ENCODE peak calls at places on chromosomes 12 and 14, in four cellular contexts. One of them, this sample, is unnamed.

GRCh38 chr12:3313066-3313465 is 177.9 kb upstream of the PRMT8 start:
- DNase-seq in fibroblast of pulmonary artery: no peak
- DNase-seq in A549: no peak
- DNase-seq in HFF-Myc: no peak
- DNase-seq in this sample: peak; percentile 45

GRCh38 chr12:128316981-128317526 is 50.1 kb downstream of the TMEM132C start:
- DNase-seq in HFF-Myc: no peak
- DNase-seq in fibroblast of pulmonary artery: peak; percentile 11
- DNase-seq in A549: no peak
- DNase-seq in this sample: peak; percentile 0

GRCh38 chr14:102278631-102278935 is 26.4 kb downstream of the MOK start:
- DNase-seq in A549: no peak
- DNase-seq in HFF-Myc: no peak
- DNase-seq in fibroblast of pulmonary artery: no peak
- DNase-seq in this sample: no peak

GRCh38 chr12:71840226-71840847 is 778 bp downstream of the TBC1D15 start:
- DNase-seq in A549: peak; percentile 39
- DNase-seq in fibroblast of pulmonary artery: peak; percentile 82
- DNase-seq in HFF-Myc: peak; percentile 25
- DNase-seq in this sample: peak; percentile 77

GRCh38 chr12:12999959-13000615 is at the start of gene HEBP1:
- DNase-seq in fibroblast of pulmonary artery: peak; percentile 91
- DNase-seq in HFF-Myc: peak; percentile 58
- DNase-seq in A549: peak; percentile 92
- DNase-seq in this sample: peak; percentile 93

GRCh38 chr14:22905627-22906026 is 13.3 kb downstream of the RBM23 start:
- DNase-seq in HFF-Myc: no peak
- DNase-seq in fibroblast of pulmonary artery: no peak
- DNase-seq in A549: no peak
- DNase-seq in this sample: no peak

GRCh38 chr14:68652433-68652690 is 140.5 kb downstream of the ZFP36L1 start:
- DNase-seq in fibroblast of pulmonary artery: no peak
- DNase-seq in HFF-Myc: no peak
- DNase-seq in A549: no peak
- DNase-seq in this sample: no peak

GRCh38 chr14:74035556-74035955 is 16.4 kb downstream of the BBOF1 start:
- DNase-seq in A549: no peak
- DNase-seq in HFF-Myc: no peak
- DNase-seq in fibroblast of pulmonary artery: peak; percentile 30
- DNase-seq in this sample: peak; percentile 59

GRCh38 chr12:107093547-107094448 is at the start of gene CRY1:
- DNase-seq in fibroblast of pulmonary artery: peak; percentile 96
- DNase-seq in HFF-Myc: peak; percentile 78
- DNase-seq in A549: peak; percentile 98
- DNase-seq in this sample: peak; percentile 97

GRCh38 chr14:103091041-103091882 is 3.3 kb upstream of the EXOC3L4 start:
- DNase-seq in fibroblast of pulmonary artery: peak; percentile 27
- DNase-seq in HFF-Myc: no peak
- DNase-seq in A549: no peak
- DNase-seq in this sample: peak; percentile 53

GRCh38 chr12:95805864-95806669 is 15.5 kb upstream of the NTN4 start:
- DNase-seq in A549: peak; percentile 100
- DNase-seq in HFF-Myc: peak; percentile 76
- DNase-seq in fibroblast of pulmonary artery: peak; percentile 88
- DNase-seq in this sample: peak; percentile 90

GRCh38 chr14:56579345-56580316 is at the start of gene TMEM260:
- DNase-seq in fibroblast of pulmonary artery: peak; percentile 90
- DNase-seq in A549: peak; percentile 89
- DNase-seq in HFF-Myc: peak; percentile 73
- DNase-seq in this sample: peak; percentile 93

GRCh38 chr12:2691001-2691339 is 103.8 kb upstream of the FKBP4 start:
- DNase-seq in fibroblast of pulmonary artery: peak; percentile 18
- DNase-seq in HFF-Myc: no peak
- DNase-seq in A549: peak; percentile 14
- DNase-seq in this sample: peak; percentile 31

GRCh38 chr12:100229036-100229635 is 28.5 kb downstream of the ACTR6 start:
- DNase-seq in A549: peak; percentile 60
- DNase-seq in fibroblast of pulmonary artery: peak; percentile 29
- DNase-seq in HFF-Myc: peak; percentile 2
- DNase-seq in this sample: peak; percentile 30

GRCh38 chr12:93060666-93061413 is 131.7 kb upstream of the EEA1 start:
- DNase-seq in HFF-Myc: peak; percentile 42
- DNase-seq in fibroblast of pulmonary artery: peak; percentile 59
- DNase-seq in A549: no peak
- DNase-seq in this sample: peak; percentile 90
- H3K4me3 ChIP-seq in HFF-Myc: no peak overlapping the region
- H3K4me3 ChIP-seq in fibroblast of pulmonary artery: no peak overlapping the region
- H3K4me3 ChIP-seq in A549: no peak overlapping the region
- H3K4me3 ChIP-seq in this sample: peak overlapping the region; percentile 11

DNA sequence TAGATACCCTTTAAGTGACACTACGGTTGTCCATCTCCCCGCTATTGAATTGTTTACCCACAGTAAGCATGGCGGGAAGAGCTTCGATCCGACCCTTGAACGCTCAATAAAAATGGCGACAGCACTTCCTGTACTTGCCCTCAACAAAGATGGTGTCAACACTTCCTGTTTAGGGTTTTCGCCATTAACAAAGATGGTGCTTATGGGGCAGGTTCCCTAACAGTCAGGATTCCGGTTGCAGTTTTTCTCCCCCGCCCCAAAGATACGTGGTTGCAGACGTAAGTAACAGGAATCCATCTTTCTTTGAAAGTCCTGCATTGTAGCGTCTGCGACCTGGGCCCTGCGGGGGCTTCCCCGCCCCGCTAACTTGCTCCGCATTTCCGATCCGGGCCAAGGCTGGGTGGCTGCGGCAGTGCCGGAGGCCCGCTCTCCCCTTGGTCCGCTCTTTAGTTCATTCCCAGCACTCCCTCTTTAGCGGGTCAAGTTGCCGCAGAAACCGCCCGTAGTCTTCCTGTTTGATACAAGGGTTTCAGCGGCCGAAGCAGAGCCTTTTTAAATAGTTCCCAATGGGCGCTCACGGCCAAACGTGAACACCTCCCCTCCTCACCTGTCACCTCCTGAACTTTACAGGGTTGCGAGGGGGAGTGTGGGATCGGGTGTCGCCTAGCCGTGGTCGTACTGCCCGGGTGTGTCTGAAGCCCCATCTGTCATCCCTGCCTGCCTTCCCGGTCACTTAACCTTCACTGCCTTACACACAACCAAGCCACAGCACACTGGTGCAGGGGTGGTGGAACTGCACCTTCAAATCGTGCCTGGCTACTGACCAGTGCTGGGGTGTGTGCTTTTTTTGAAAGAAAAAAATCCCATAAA is at the start of gene CRADD:
- DNase-seq in HFF-Myc: peak; percentile 97
- DNase-seq in fibroblast of pulmonary artery: peak; percentile 99
- DNase-seq in A549: peak; percentile 99
- DNase-seq in this sample: peak; percentile 99
- TF ChIP-seq CTCF in HFF-Myc: no peak
- TF ChIP-seq CTCF in fibroblast of pulmonary artery: no peak
- TF ChIP-seq CTCF in A549: no peak
- TF ChIP-seq CTCF in this sample: no peak

DNA sequence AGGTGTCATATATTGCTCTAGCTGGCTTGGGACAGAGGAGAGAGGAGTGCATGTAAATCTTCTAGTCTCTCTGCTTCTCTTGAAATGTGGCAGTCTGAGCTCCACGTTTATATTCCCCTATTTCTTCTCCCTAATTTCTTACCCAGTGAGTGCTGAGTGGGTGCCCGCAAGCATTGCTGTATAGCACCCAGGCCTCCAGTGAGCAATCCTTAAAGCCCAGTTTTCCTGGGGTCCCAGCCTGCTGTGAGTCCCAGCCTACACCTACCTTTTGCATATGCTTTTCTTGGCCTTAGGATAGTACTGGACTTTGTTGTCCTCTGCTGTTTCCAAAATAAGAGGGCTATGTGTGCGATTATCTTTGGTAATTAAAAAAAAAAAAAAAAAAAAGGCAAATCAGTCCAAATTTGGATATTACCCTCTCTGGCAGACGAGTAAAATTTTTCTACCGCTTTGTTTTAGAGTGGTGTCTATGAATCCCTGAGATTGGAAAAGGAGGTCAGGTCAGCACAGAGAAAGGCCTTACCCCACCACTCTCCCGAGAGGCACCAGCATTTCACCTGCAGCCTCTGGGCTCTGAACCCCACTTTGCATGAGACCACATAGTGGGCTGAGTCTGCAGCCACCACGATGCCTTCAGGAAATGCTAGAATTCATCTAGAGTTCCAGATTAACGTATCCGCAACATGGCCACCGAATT is 1.1 kb downstream of the MGST1 start:
- DNase-seq in fibroblast of pulmonary artery: peak; percentile 46
- DNase-seq in HFF-Myc: no peak
- DNase-seq in A549: peak; percentile 39
- DNase-seq in this sample: peak; percentile 33
- H3K4me3 ChIP-seq in fibroblast of pulmonary artery: peak overlapping the region; percentile 69
- H3K4me3 ChIP-seq in HFF-Myc: peak overlapping the region; percentile 59
- H3K4me3 ChIP-seq in A549: peak overlapping the region; percentile 76
- H3K4me3 ChIP-seq in this sample: peak overlapping the region; percentile 77

GRCh38 chr12:57474862-57475261 is 4.8 kb downstream of the ARHGAP9 start:
- DNase-seq in A549: no peak
- DNase-seq in HFF-Myc: no peak
- DNase-seq in fibroblast of pulmonary artery: no peak
- DNase-seq in this sample: no peak

GRCh38 chr12:57475271-57476161 is 4.2 kb downstream of the ARHGAP9 start:
- DNase-seq in HFF-Myc: no peak
- DNase-seq in A549: no peak
- DNase-seq in fibroblast of pulmonary artery: no peak
- DNase-seq in this sample: peak; percentile 52

GRCh38 chr12:57476993-57477709 is 2.5 kb downstream of the ARHGAP9 start:
- DNase-seq in fibroblast of pulmonary artery: no peak
- DNase-seq in HFF-Myc: no peak
- DNase-seq in A549: no peak
- DNase-seq in this sample: no peak

GRCh38 chr12:57477710-57478681 is 1.7 kb downstream of the ARHGAP9 start:
- DNase-seq in fibroblast of pulmonary artery: peak; percentile 82
- DNase-seq in A549: no peak
- DNase-seq in HFF-Myc: no peak
- DNase-seq in this sample: peak; percentile 31

DNA sequence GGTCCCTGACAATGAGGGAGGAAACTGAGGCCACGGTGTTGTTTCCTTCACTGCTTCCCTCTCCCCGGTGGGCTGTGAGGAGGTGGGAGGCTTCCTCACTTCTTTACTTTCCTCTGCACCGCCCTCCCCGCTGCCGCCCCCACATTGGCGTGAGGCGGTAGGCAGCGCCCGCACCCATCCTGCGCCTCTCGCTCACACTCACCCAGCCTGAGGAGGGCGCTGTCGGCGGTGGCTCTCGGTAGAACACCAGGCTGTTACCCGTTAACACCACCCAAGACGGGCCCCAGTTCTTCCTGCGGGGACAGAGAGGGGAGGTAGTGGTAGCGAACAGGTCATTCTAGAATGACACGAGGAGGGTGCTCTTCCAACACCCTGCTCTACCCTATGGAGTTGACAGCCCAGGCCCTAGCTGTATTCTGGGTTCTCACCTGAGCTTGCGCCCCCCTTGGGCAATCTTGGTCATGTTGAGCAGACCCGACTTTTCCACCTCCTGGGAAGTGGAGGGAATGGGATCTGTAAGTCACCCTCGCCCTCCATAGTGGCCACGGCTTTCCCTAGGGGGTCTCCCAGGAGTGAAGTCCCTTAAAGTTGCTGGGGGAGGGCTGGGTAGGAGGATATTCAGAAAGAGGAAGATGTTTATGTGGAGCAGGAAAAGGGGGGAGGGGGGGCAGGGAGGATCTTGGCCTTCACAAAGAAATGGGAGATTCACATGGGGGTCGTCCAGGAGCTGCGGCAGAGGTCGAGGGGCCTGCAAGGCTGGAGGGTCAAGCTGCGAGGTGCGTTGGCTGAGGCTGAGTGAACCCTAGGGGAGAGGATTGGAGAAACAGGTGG is 3.3 kb downstream of the ARHGAP9 start:
- DNase-seq in fibroblast of pulmonary artery: no peak
- DNase-seq in A549: no peak
- DNase-seq in HFF-Myc: no peak
- DNase-seq in this sample: no peak
- TF ChIP-seq CTCF in fibroblast of pulmonary artery: no peak
- TF ChIP-seq CTCF in A549: no peak
- TF ChIP-seq CTCF in HFF-Myc: peak; percentile 27
- TF ChIP-seq CTCF in this sample: peak; percentile 30

GRCh38 chr14:91946313-91947195 is 940 bp downstream of the FBLN5 start:
- DNase-seq in HFF-Myc: no peak
- DNase-seq in fibroblast of pulmonary artery: peak; percentile 47
- DNase-seq in A549: no peak
- DNase-seq in this sample: peak; percentile 71

GRCh38 chr14:91942128-91942527 is 5.4 kb downstream of the FBLN5 start:
- DNase-seq in fibroblast of pulmonary artery: no peak
- DNase-seq in HFF-Myc: no peak
- DNase-seq in A549: no peak
- DNase-seq in this sample: no peak

GRCh38 chr14:91947196-91948184 is at the start of gene FBLN5:
- DNase-seq in A549: peak; percentile 17
- DNase-seq in HFF-Myc: peak; percentile 73
- DNase-seq in fibroblast of pulmonary artery: peak; percentile 76
- DNase-seq in this sample: peak; percentile 88

GRCh38 chr14:91942946-91943345 is 4.5 kb downstream of the FBLN5 start:
- DNase-seq in A549: no peak
- DNase-seq in fibroblast of pulmonary artery: no peak
- DNase-seq in HFF-Myc: no peak
- DNase-seq in this sample: no peak

GRCh38 chr14:91945776-91946305 is 1.7 kb downstream of the FBLN5 start:
- DNase-seq in A549: no peak
- DNase-seq in HFF-Myc: no peak
- DNase-seq in fibroblast of pulmonary artery: no peak
- DNase-seq in this sample: no peak
- H3K4me3 ChIP-seq in A549: no peak overlapping the region
- H3K4me3 ChIP-seq in HFF-Myc: peak overlapping the region; percentile 61
- H3K4me3 ChIP-seq in fibroblast of pulmonary artery: peak overlapping the region; percentile 62
- H3K4me3 ChIP-seq in this sample: peak overlapping the region; percentile 70

DNA sequence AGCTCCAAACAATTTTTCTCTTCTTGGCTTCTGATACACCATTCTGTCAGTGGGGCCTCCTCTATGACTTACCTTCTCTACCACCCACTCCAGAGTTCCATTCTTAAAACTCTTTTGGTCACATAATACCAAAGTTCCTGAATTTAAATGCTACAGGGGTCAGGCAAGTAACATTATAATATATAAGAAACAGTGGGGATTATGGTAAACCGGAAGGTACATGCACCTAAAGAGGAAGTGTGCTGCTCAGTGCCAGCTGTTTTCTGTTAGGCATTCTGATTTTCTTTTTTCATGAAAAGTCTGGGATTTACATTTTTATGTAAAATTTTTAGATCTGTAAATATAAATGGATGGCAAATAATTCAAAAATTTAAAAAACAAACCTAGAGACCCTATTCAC is 39.9 kb downstream of the SOS2 start:
- DNase-seq in A549: no peak
- DNase-seq in HFF-Myc: no peak
- DNase-seq in fibroblast of pulmonary artery: no peak
- DNase-seq in this sample: no peak
- TF ChIP-seq CTCF in A549: no peak
- TF ChIP-seq CTCF in HFF-Myc: no peak
- TF ChIP-seq CTCF in fibroblast of pulmonary artery: no peak
- TF ChIP-seq CTCF in this sample: no peak

This sample was measured in choroid plexus epithelial cell.